ENCODE peak calls at places on chromosomes 7 and 10, in five cellular contexts. I is kidney epithelial cell, E is BJ, N is gastrocnemius medialis, Q is lung. T is an unnamed sample.

GRCh38 chr7:81190997-81191747 is 272.3 kb upstream of the SEMA3C start:
- DNase-seq in I (peak; percentile 57), E (no peak), N (no peak), Q (no peak), T (no peak)

GRCh38 chr7:42460948-42461347 is 223.9 kb upstream of the GLI3 start:
- DNase-seq in I (no peak), E (no peak), N (no peak), Q (no peak), T (no peak)

GRCh38 chr10:24448351-24449009 is 239.5 kb downstream of the KIAA1217 start:
- DNase-seq in I (no peak), E (no peak), N (no peak), Q (no peak), T (no peak)

GRCh38 chr7:12571691-12572090 is 1.2 kb downstream of the SCIN start:
- DNase-seq in I (no peak), E (no peak), N (no peak), Q (no peak), T (no peak)

GRCh38 chr10:132535065-132535651 is 2.4 kb upstream of the INPP5A start:
- DNase-seq in I (no peak), E (no peak), N (no peak), Q (no peak), T (no peak)

GRCh38 chr7:1397491-1398327 is 61.6 kb downstream of the MICALL2 start:
- DNase-seq in I (no peak), E (no peak), N (no peak), Q (no peak), T (no peak)

GRCh38 chr7:23712368-23713284 is 2.6 kb downstream of the STK31 start:
- DNase-seq in I (no peak), E (no peak), N (no peak), Q (no peak), T (no peak)

GRCh38 chr10:71247804-71248203 is 35.4 kb downstream of the UNC5B start:
- DNase-seq in I (no peak), E (no peak), N (no peak), Q (no peak), T (no peak)

GRCh38 chr7:74452748-74453320 is 872 bp upstream of the GTF2IRD1 start:
- DNase-seq in I (no peak), E (no peak), N (no peak), Q (no peak), T (peak; percentile 81)

GRCh38 chr7:150804802-150805201 is 4.2 kb downstream of the TMEM176A start:
- DNase-seq in I (no peak), E (no peak), N (no peak), Q (no peak), T (peak; percentile 14)

GRCh38 chr10:73906524-73907447 is 4.1 kb upstream of the PLAU start:
- DNase-seq in I (peak; percentile 96), E (peak; percentile 94), N (peak; percentile 58), Q (peak; percentile 62), T (peak; percentile 40)

GRCh38 chr10:117552156-117552620 is 9.6 kb downstream of the EMX2 start:
- DNase-seq in I (no peak), E (no peak), N (no peak), Q (no peak), T (no peak)

GRCh38 chr10:35668865-35669650 is 27.0 kb upstream of the FZD8 start:
- DNase-seq in I (no peak), E (no peak), N (no peak), Q (no peak), T (no peak)

GRCh38 chr10:113473851-113474250 is 79.0 kb upstream of the HABP2 start:
- DNase-seq in I (no peak), E (peak; percentile 66), N (no peak), Q (no peak), T (no peak)

GRCh38 chr7:84194484-84195260 is at the start of gene SEMA3A:
- DNase-seq in I (no peak), E (no peak), N (no peak), Q (no peak), T (peak; percentile 22)

DNA sequence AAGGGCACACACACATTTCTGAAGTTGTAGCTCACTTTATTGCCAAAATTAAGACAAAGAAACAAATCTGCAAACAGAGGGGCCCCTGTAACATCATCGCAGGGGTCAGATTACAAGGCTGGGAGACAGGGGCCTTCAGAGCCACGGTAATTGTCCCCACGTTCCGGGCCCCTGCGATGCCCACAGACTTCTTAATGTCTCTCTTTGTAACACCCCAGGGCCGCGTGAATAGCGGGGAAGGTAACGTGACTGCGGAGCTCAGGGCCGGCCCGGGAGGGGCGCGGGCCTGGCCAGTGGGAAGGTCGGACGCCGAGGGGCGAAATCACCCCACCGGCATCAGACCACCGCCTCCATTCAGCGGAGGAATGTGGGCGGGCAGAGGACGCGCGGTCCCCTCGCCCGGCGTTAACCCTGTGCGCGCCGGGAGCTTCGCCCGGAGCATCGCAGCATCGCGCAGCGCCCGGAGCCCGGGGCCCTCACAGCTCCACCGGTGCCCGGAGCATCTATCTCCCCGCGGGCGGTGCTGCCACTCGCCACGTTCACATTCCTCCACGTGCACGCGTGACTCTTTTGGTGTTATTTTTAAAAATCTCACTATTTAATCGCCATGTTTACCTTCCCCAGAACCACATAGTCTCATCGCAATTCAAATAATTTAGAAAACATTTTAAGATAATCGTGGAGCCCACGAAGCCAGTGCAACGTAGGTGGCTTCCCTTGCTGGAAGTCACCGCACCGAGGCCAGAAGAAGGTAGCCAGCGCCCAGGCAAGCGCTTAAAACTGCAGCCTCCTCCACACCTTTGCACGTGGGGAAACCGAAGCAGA is 22.0 kb downstream of the FGFBP3 start:
- DNase-seq in I (no peak), E (no peak), N (no peak), Q (no peak), T (no peak)
- H3K27me3 ChIP-seq in I (no peaks in the 10 kb centered on the region), E (no peaks in the 10 kb centered on the region), N (peaks cover 3% of the 10 kb centered on the region), Q (no peaks in the 10 kb centered on the region), T (peaks cover 6% of the 10 kb centered on the region)

GRCh38 chr7:50554923-50555322 is 10.3 kb downstream of the DDC start:
- DNase-seq in I (no peak), E (no peak), N (no peak), Q (no peak), T (no peak)
- H3K27me3 ChIP-seq in I (peaks cover 10% of the 10 kb centered on the region), E (peaks cover 3% of the 10 kb centered on the region), N (no peaks in the 10 kb centered on the region), Q (no peaks in the 10 kb centered on the region), T (no peaks in the 10 kb centered on the region)

GRCh38 chr7:155618708-155619633 is 25.5 kb upstream of the RBM33 start:
- DNase-seq in I (peak; percentile 72), E (no peak), N (no peak), Q (no peak), T (peak; percentile 84)
- H3K27me3 ChIP-seq in I (no peaks in the 10 kb centered on the region), E (peaks cover 2% of the 10 kb centered on the region), N (no peaks in the 10 kb centered on the region), Q (no peaks in the 10 kb centered on the region), T (no peaks in the 10 kb centered on the region)

DNA sequence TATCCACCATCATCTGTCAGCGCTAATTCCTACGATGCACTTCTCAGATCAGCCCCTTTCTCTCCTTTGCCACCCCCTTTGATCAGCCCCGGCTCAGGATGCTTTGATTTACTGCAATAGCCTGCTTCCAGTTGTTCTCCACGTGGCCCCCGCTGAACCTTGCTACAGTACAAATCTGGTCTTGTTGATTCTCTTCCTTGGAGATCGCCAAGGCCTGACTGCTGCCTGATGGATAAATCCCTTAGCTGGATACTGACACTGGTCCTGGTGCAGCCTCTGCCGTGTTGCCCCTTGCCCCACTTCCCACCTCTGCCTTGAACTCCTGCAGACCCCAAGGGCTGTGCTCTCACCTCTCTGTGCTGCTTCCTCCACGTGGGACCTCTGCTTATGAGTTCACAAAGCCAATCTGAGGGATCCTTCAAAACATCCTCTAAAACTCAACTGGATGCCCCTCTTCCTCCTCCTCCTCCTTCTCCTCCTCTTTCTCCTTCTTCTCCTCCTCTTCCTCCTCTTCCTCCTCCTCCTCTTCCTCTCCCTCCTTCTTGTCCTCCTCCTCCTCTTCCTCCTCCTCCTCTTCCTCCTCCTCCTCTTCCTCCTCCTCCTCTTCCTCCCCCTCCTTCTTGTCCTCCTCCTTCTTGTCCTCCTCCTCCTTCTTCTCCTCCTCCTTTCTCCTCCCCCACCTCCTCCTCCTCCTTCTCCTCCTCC is 15.3 kb downstream of the PLXNA4 start:
- DNase-seq in I (no peak), E (no peak), N (no peak), Q (no peak), T (no peak)
- H3K27me3 ChIP-seq in I (peaks cover 2% of the 10 kb centered on the region), E (no peaks in the 10 kb centered on the region), N (no peaks in the 10 kb centered on the region), Q (peaks cover 4% of the 10 kb centered on the region), T (no peaks in the 10 kb centered on the region)

GRCh38 chr10:99881371-99881770 is 98.9 kb downstream of the ABCC2 start:
- DNase-seq in I (no peak), E (no peak), N (no peak), Q (no peak), T (no peak)
- H3K27me3 ChIP-seq in I (no peaks in the 10 kb centered on the region), E (no peaks in the 10 kb centered on the region), N (no peaks in the 10 kb centered on the region), Q (no peaks in the 10 kb centered on the region), T (no peaks in the 10 kb centered on the region)

T was measured in colonic mucosa.